ENCODE peak calls at places on chromosome 16, in six cellular contexts. N, Y, L, B, Q and A are unnamed samples.
A peak's percentile ranks its signal among the peaks of the same experiment; 100 is the strongest.

GRCh38 chr16:84090212-84090611 is 26.5 kb downstream of the MBTPS1 start:
- DNase-seq in N (no peak), Y (no peak), L (no peak), B (no peak), Q (no peak), A (no peak)

GRCh38 chr16:58252716-58253115 is 42.1 kb downstream of the PRSS54 start:
- DNase-seq in N (no peak), Y (no peak), L (no peak), B (no peak), Q (no peak), A (no peak)

GRCh38 chr16:67447508-67448076 is 16.7 kb downstream of the HSD11B2 start:
- DNase-seq in N (peak; percentile 89), Y (peak; percentile 75), L (no peak), B (no peak), Q (no peak), A (peak; percentile 66)

GRCh38 chr16:67269766-67270165 is 9.6 kb upstream of the PLEKHG4 start:
- DNase-seq in N (no peak), Y (no peak), L (no peak), B (no peak), Q (no peak), A (no peak)

GRCh38 chr16:78129349-78129748 is 29.9 kb downstream of the WWOX start:
- DNase-seq in N (no peak), Y (no peak), L (no peak), B (no peak), Q (no peak), A (no peak)

GRCh38 chr16:64417711-64418227 is 704.1 kb downstream of the CDH11 start:
- DNase-seq in N (no peak), Y (no peak), L (no peak), B (no peak), Q (no peak), A (no peak)

GRCh38 chr16:65809627-65810026 is 556.9 kb upstream of the CDH5 start:
- DNase-seq in N (no peak), Y (peak; percentile 16), L (no peak), B (no peak), Q (peak; percentile 67), A (no peak)

GRCh38 chr16:3401719-3402397 is 843 bp downstream of the ZNF174 start:
- DNase-seq in N (no peak), Y (no peak), L (peak; percentile 50), B (no peak), Q (no peak), A (no peak)

GRCh38 chr16:10675221-10675620 is 19.5 kb downstream of the TEKT5 start:
- DNase-seq in N (no peak), Y (no peak), L (no peak), B (no peak), Q (no peak), A (no peak)
- H3K27ac ChIP-seq in N (no peak overlapping the region), Y (no peak overlapping the region), L (no peak overlapping the region), B (no peak overlapping the region), Q (no peak overlapping the region), A (no peak overlapping the region)

GRCh38 chr16:85136705-85137322 is 24.5 kb upstream of the CIBAR2 start:
- DNase-seq in N (peak; percentile 55), Y (peak; percentile 49), L (no peak), B (peak; percentile 70), Q (no peak), A (peak; percentile 92)
- H3K4me3 ChIP-seq in N (peak overlapping the region; percentile 14), Y (peak overlapping the region; percentile 28), L (no peak overlapping the region), B (peak overlapping the region; percentile 49), Q (no peak overlapping the region), A (no peak overlapping the region)

GRCh38 chr16:30644334-30644830 is 6.4 kb upstream of the PRR14 start:
- DNase-seq in N (no peak), Y (no peak), L (no peak), B (no peak), Q (no peak), A (no peak)
- H3K27ac ChIP-seq in N (no peak overlapping the region), Y (no peak overlapping the region), L (no peak overlapping the region), B (no peak overlapping the region), Q (no peak overlapping the region), A (no peak overlapping the region)

GRCh38 chr16:29710227-29711219 is 31.5 kb downstream of the QPRT start:
- DNase-seq in N (peak; percentile 45), Y (peak; percentile 32), L (peak; percentile 66), B (peak; percentile 3), Q (no peak), A (peak; percentile 40)
- H3K4me3 ChIP-seq in N (no peak overlapping the region), Y (no peak overlapping the region), L (peak overlapping the region; percentile 55), B (no peak overlapping the region), Q (no peak overlapping the region), A (no peak overlapping the region)

DNA sequence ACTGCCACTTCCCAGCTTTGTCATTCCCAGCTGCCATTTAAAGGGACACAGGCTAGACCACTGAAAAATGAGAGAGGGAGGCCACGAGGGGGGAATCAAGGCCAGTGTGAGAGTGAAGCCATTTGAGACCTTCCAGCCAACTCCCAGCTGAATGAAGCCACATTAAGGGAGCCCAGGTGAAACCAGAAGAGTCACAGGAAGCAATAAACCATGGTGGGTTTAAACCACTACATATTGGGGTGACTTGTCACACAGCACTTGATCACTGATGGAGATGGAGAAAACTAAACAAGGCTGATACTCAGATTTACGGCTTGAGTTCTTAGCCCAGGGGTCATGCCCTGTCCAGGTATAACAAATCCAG is 2.8 kb upstream of the NUBP1 start:
- DNase-seq in N (no peak), Y (no peak), L (no peak), B (no peak), Q (no peak), A (no peak)
- H3K27ac ChIP-seq in N (no peak overlapping the region), Y (no peak overlapping the region), L (no peak overlapping the region), B (no peak overlapping the region), Q (no peak overlapping the region), A (no peak overlapping the region)

DNA sequence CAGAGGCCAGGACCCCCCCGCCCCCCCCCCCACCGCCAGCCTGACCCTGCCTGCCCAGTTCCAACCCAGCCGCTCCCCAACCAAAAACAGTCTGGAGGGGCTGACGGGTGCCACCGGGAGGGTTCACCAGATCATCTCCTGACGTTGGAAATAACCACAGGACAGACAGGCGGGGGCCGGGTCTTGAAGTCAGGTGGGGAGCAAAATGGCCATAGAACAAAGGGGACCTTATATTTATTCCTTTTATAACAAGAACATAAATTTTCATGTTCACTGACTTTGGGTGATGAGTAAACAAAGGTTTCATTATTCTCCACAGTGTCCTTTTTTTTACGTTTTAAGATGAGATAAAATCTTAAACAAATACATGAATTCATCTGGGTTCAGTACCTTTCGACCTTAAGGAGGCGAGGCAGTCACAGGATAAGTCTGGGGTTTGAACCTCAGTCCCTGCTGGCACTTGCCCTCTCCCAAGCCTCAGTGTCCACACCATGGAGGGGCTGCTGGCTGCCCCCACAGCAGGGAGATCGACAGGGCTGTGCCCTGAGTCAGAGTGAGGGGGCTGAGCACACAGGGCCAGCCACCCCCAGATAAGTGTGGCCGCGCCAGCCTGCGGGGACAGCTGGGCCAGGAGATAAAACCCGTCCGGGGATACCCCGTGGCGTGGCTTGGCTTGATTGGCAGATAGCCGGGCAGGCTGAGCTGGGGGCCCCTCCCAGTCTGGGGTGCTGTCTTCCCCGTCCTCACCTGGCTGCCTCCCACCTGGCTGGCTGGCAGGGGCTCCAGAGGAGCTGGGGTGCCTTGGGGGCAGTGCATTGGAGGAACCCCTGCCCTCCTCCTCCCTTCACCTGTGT is 15.0 kb downstream of the SLC7A5 start:
- DNase-seq in N (no peak), Y (peak; percentile 49), L (no peak), B (no peak), Q (no peak), A (no peak)
- H3K4me3 ChIP-seq in N (peak overlapping the region; percentile 21), Y (peak overlapping the region; percentile 24), L (no peak overlapping the region), B (peak overlapping the region; percentile 40), Q (peak overlapping the region; percentile 17), A (peak overlapping the region; percentile 20)

DNA sequence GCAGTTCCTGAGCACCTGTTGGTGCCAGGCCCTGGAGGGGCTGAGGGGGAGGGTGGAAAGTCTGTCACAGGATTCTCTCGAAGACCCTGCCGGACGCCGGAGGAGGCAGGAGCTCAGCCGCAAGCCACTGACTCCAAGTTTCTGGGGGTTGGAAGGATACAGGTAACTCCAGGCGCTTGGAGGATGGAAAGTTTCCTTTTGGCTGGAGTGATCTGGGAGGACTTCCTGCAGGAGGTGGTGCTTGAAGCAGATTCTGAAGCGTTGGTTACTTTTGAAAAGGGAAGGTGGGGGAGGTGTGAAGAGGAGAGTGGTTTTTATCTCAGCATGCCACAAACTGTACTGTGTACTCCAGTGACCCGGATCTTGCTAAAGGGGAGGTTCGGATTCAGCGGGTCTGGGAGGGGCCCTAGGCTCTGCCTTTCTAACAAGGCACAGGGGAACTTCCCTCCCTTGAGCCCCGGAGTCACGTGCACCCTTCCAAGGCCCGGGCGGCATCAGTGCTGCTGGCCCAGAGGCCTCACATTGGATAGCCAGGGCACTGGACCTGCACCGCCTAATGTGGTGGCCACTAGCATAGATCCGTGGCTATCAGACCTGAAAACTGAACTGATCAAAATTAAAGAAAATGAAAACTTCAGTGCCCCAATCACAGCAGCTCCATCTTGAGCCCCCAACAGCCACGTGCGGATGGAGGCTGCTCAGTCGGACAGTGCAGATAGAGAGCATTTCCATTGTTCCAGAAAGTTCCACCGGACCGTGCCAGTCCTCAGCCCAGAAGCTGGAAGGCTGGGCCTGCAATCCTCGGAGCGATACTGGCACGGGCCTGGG is 42.2 kb upstream of the GSE1 start:
- DNase-seq in N (no peak), Y (no peak), L (no peak), B (peak; percentile 85), Q (no peak), A (no peak)
- H3K27ac ChIP-seq in N (no peak overlapping the region), Y (peak overlapping the region; percentile 55), L (no peak overlapping the region), B (peak overlapping the region; percentile 74), Q (no peak overlapping the region), A (no peak overlapping the region)

DNA sequence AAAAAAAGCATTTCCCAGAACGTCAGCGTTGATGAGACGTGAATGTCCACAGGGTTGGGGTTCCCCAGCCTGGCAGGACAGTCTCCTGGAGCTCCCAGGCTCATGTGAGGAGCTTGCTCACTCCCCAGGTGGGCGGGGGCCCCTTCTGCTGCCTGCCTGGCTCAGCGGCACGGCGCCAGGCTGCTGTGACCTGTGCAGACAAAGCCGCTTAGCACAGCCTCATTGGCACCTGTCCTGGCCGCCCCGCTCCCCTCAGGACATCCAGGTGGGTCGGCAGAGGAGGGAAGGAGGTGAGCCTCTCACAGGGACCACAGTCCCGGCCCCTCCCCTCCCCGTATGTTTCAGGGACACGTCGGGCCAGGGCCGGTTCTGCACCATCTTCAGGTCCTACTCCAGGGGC is 12.9 kb upstream of the WFIKKN1 start:
- DNase-seq in N (no peak), Y (no peak), L (no peak), B (peak; percentile 72), Q (no peak), A (no peak)
- H3K4me3 ChIP-seq in N (no peak overlapping the region), Y (no peak overlapping the region), L (no peak overlapping the region), B (peak overlapping the region; percentile 35), Q (no peak overlapping the region), A (no peak overlapping the region)

DNA sequence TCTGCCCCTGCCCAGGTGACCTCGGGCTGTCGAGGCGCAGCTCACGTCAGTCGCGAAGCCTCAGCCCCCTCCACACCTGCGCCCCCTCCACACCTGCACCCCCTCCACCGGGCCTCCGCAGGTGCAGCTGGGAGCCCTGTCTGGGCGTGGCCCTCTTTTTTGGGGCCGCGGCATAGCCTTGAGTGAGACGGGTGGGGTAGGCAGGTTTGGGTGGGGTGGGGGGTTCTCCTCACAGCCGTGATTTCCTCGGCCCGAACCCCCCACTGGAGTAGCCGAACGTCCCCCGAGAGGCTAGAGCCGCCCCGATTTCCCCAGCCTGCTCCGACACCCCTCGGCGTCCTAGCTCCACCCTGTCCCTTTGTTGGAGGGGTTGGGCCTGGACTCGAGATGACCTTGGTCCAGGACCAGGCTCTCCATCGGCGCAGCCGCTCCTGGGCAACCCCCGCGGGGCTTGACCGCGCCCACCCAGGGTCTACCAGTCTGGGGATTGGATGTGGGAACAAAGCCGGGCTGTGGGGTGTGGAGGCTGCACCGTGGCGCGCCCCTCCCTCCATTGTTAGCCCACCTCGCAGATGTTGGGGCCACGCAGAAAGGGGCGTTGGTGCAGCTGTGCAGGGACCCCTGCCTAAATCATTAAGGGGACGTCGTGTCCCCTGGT is 627 bp downstream of the TUBB3 start:
- DNase-seq in N (no peak), Y (no peak), L (peak; percentile 75), B (no peak), Q (no peak), A (peak; percentile 54)
- H3K27ac ChIP-seq in N (no peak overlapping the region), Y (no peak overlapping the region), L (no peak overlapping the region), B (no peak overlapping the region), Q (no peak overlapping the region), A (no peak overlapping the region)